ENCODE peak calls at places on chromosomes 12 and 14, in seven cellular contexts. H is left lung, B is left ventricle myocardium inferior, Q is SJSA1, P is WERI-Rb-1, G is adrenal gland, A is brain microvascular endothelial cell. L is an unnamed sample.

GRCh38 chr12:96981053-96981452 is 74.0 kb downstream of the NEDD1 start:
- DNase-seq in H (no peak), B (no peak), Q (peak), P (no peak), G (no peak), A (peak), L (no peak)

GRCh38 chr12:93972411-93973208 is 175.8 kb upstream of the PLXNC1 start:
- DNase-seq in H (no peak), B (no peak), Q (no peak), P (no peak), G (no peak), A (peak), L (no peak)

GRCh38 chr14:63243646-63244045 is 39.4 kb downstream of the RHOJ start:
- DNase-seq in H (no peak), B (no peak), Q (no peak), P (no peak), G (no peak), A (no peak), L (no peak)

GRCh38 chr12:85509081-85509856 is 229.2 kb downstream of the ALX1 start:
- DNase-seq in H (no peak), B (no peak), Q (no peak), P (no peak), G (no peak), A (no peak), L (no peak)

GRCh38 chr14:65032319-65032718 is 45.6 kb downstream of the FNTB start:
- DNase-seq in H (no peak), B (peak), Q (no peak), P (no peak), G (no peak), A (no peak), L (no peak)

GRCh38 chr14:104320611-104321086 is 182.3 kb downstream of the KIF26A start:
- DNase-seq in H (no peak), B (no peak), Q (peak), P (no peak), G (no peak), A (no peak), L (no peak)

GRCh38 chr14:105843444-105844046 is 317.2 kb downstream of the TMEM121 start:
- DNase-seq in H (peak), B (no peak), Q (no peak), P (no peak), G (no peak), A (no peak), L (no peak)

GRCh38 chr12:19620222-19620621 is 180.9 kb downstream of the AEBP2 start:
- DNase-seq in H (no peak), B (no peak), Q (no peak), P (no peak), G (no peak), A (peak), L (peak)

GRCh38 chr12:9784326-9784725 is 23.6 kb upstream of the CD69 start:
- DNase-seq in H (no peak), B (no peak), Q (no peak), P (no peak), G (no peak), A (no peak), L (no peak)

GRCh38 chr14:40003773-40004172 is 571.5 kb upstream of the FBXO33 start:
- DNase-seq in H (peak), B (no peak), Q (no peak), P (no peak), G (no peak), A (no peak), L (no peak)

GRCh38 chr12:20501958-20502357 is 133.6 kb downstream of the PDE3A start:
- DNase-seq in H (no peak), B (no peak), Q (no peak), P (no peak), G (no peak), A (no peak), L (no peak)

GRCh38 chr14:76486251-76486743 is 110.4 kb downstream of the ESRRB start:
- DNase-seq in H (no peak), B (no peak), Q (no peak), P (peak), G (no peak), A (no peak), L (no peak)

GRCh38 chr14:99231850-99232401 is 40.1 kb downstream of the BCL11B start:
- DNase-seq in H (no peak), B (no peak), Q (peak), P (no peak), G (peak), A (no peak), L (no peak)

GRCh38 chr14:34387974-34388533 is 74.0 kb downstream of the SPTSSA start:
- DNase-seq in H (no peak), B (no peak), Q (no peak), P (no peak), G (no peak), A (no peak), L (no peak)

GRCh38 chr14:94342334-94342934 is 19.3 kb upstream of the SERPINA6 start:
- DNase-seq in H (peak), B (peak), Q (peak), P (no peak), G (peak), A (peak), L (peak)

GRCh38 chr14:104443391-104444158 is 136.0 kb upstream of the C14orf180 start:
- DNase-seq in H (peak), B (no peak), Q (no peak), P (no peak), G (no peak), A (no peak), L (no peak)

GRCh38 chr12:104602901-104603300 is 146.2 kb downstream of the CHST11 start:
- DNase-seq in H (no peak), B (no peak), Q (no peak), P (no peak), G (no peak), A (no peak), L (peak)

GRCh38 chr12:104604995-104605675 is 148.4 kb downstream of the CHST11 start:
- DNase-seq in H (no peak), B (no peak), Q (no peak), P (no peak), G (no peak), A (no peak), L (no peak)

GRCh38 chr12:104604070-104604994 is 147.6 kb downstream of the CHST11 start:
- DNase-seq in H (peak), B (peak), Q (peak), P (no peak), G (peak), A (peak), L (peak)

GRCh38 chr12:104602426-104602825 is 145.7 kb downstream of the CHST11 start:
- DNase-seq in H (no peak), B (no peak), Q (no peak), P (no peak), G (no peak), A (no peak), L (no peak)

DNA sequence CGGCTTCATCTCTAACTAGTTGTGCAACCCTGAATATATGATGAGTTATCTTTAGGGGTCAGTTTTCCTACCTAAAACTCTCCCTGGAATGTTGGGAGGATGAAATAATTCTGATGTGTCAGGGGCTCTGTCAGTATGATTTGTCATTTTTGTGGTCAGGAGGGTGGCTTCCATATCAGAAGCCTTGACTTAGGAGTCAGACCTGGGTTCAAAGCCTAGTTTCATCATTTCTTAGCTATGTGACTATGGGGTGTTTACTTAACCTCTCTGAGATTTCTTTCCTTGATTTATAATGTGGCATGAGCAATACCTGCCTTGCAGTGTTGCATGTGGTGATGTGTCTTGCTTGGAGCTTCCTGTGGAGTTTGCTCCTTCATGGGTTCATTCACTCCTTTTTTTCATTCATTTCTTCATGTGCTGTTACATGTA is 146.8 kb downstream of the CHST11 start:
- DNase-seq in H (no peak), B (no peak), Q (no peak), P (no peak), G (no peak), A (peak), L (peak)
- H3K27ac ChIP-seq in H (peak), B (peak), Q (peak), P (no peak), G (peak), A (peak), L (peak)

DNA sequence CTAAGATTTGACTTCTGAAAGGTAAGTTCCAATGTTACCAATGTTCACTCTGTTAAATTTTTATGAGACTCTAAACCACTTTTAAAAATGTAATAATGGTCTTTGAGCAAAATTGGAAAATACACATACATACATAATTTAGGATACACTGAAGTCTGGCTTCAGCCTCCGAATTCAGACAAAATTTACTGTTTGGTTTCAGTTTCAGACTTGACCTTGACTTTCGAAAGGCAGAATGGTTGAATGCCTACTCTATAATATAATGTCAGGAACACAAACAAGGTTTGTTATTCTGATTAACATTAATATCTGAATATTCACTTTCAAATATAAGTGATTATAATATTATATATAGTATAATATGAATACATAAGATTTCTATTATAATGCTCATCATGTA is 74.1 kb upstream of the KRAS start:
- DNase-seq in H (no peak), B (no peak), Q (no peak), P (no peak), G (no peak), A (no peak), L (no peak)
- H3K27ac ChIP-seq in H (no peak), B (no peak), Q (no peak), P (no peak), G (no peak), A (no peak), L (no peak)

DNA sequence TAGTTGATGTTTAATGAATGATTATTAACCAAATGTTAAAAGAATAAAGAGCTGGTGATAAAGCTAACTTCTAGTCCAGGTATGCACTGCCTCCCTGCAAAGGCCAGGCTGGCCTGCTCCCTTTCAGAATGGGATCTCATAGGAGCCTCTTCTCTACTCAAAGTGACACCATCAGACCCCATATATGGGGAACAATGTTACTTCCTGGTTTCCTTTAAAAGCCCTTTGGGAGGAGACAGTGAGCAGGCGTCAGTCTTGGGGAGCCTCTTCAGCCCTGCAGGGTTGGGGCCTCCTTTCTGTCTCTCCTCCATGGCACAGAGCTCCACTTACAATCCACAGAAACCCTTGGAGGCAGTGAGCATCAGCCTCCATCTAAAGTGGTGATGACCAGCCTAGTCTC is 17.3 kb upstream of the GPRC5A start:
- DNase-seq in H (no peak), B (no peak), Q (no peak), P (no peak), G (no peak), A (no peak), L (no peak)
- H3K27ac ChIP-seq in H (no peak), B (no peak), Q (peak), P (no peak), G (no peak), A (peak), L (peak)

DNA sequence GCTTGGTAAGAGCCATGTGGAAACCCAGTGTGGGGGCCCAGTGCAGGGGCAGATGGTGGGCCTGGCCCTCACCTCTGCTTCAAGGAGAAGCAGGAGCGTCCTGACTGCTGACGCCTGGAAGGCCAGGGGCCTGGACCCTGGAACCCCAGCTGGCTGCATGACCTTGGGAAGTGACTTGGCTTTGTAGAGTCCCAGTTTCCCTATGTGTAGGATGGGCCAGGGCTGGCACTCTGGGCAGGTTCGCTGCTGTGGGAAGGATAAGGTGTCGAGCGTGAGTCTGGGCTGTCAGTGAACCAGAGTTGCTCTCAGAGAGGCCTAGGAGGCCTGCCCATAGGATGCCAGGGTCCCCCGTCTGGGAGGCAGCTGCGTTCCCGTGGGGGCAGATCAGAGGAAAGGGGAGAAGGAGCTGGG is 43.2 kb downstream of the TRAFD1 start:
- DNase-seq in H (no peak), B (no peak), Q (no peak), P (no peak), G (no peak), A (no peak), L (no peak)
- H3K27ac ChIP-seq in H (no peak), B (no peak), Q (no peak), P (no peak), G (no peak), A (no peak), L (no peak)

GRCh38 chr14:26594148-26594547 is 3.7 kb downstream of the NOVA1 start:
- DNase-seq in H (no peak), B (no peak), Q (no peak), P (no peak), G (no peak), A (no peak), L (no peak)
- H3K27ac ChIP-seq in H (no peak), B (no peak), Q (no peak), P (no peak), G (no peak), A (no peak), L (no peak)